ENCODE peak calls at places on chromosomes 2 and 18, in eight cellular contexts. V is activated T-helper 1 cell treated with Interleukin-2 at 50 U/mL for 16 hours; A is GM23248; G is NCI-H69; O is HuH-7.5; C is NCI-H2081; X is body of pancreas; W is activated CD4-positive, alpha-beta T cell treated with anti-CD3 and anti-CD28 coated beads, Interleukin-2, amount 10 ng/mL, durations not matched to agents 7 days and 5 days. L is an unnamed sample.

GRCh38 chr2:57842531-57842930 is 204.1 kb upstream of the VRK2 start:
- DNase-seq in V (no peak), W (no peak), A (peak; percentile 27), G (no peak), C (no peak), X (no peak), O (no peak), L (no peak)

GRCh38 chr18:195651-196050 is 37.3 kb downstream of the USP14 start:
- DNase-seq in X (no peak), A (no peak), O (no peak), W (no peak), G (no peak), C (no peak), V (no peak), L (no peak)

GRCh38 chr2:170369228-170369627 is 191.3 kb downstream of the MYO3B start:
- DNase-seq in W (no peak), O (no peak), C (no peak), G (no peak), A (no peak), X (no peak), V (no peak), L (no peak)

GRCh38 chr18:34978953-34979608 is 62.1 kb upstream of the MAPRE2 start:
- DNase-seq in A (peak; percentile 97), O (peak; percentile 32), G (peak; percentile 97), W (peak; percentile 41), C (peak; percentile 86), X (peak; percentile 82), V (peak; percentile 32), L (peak; percentile 95)

GRCh38 chr2:203804070-203804469 is 63.5 kb upstream of the CTLA4 start:
- DNase-seq in O (no peak), C (no peak), A (peak; percentile 99), G (no peak), W (peak; percentile 60), V (no peak), X (no peak), L (peak; percentile 95)

GRCh38 chr18:48882379-48882778 is 68.4 kb downstream of the SMAD7 start:
- DNase-seq in V (no peak), X (no peak), O (no peak), G (no peak), W (no peak), A (no peak), C (no peak), L (no peak)

GRCh38 chr2:71673402-71673795 is 220.0 kb downstream of the DYSF start:
- DNase-seq in A (no peak), C (no peak), G (no peak), W (no peak), X (no peak), O (no peak), V (no peak), L (no peak)

GRCh38 chr2:225002039-225002655 is 40.1 kb downstream of the DOCK10 start:
- DNase-seq in C (peak; percentile 67), W (peak; percentile 80), G (peak; percentile 67), V (peak; percentile 23), O (no peak), A (peak; percentile 84), X (peak; percentile 31), L (peak; percentile 91)

GRCh38 chr2:74513605-74514367 is 464 bp upstream of the TLX2 start:
- DNase-seq in W (peak; percentile 29), O (no peak), C (no peak), V (no peak), G (peak; percentile 17), X (no peak), A (peak; percentile 45), L (no peak)

GRCh38 chr2:6083131-6083530 is 390.9 kb downstream of the SOX11 start:
- DNase-seq in V (no peak), X (no peak), O (no peak), A (no peak), C (peak; percentile 19), W (no peak), G (peak; percentile 31), L (no peak)

GRCh38 chr2:70069049-70069448 is 18.2 kb upstream of the PCBP1 start:
- DNase-seq in X (no peak), C (no peak), O (no peak), W (peak; percentile 83), V (peak; percentile 37), A (peak; percentile 74), G (no peak), L (no peak)

GRCh38 chr2:9153589-9153988 is 53.0 kb upstream of the ASAP2 start:
- DNase-seq in C (no peak), W (no peak), A (peak; percentile 54), V (no peak), G (peak; percentile 32), X (no peak), O (no peak), L (peak; percentile 62)

GRCh38 chr2:11222845-11223244 is 67.6 kb downstream of the SLC66A3 start:
- DNase-seq in C (no peak), W (no peak), V (no peak), O (no peak), X (no peak), A (no peak), G (no peak), L (no peak)

GRCh38 chr18:50797147-50797546 is 22.7 kb downstream of the MRO start:
- DNase-seq in V (no peak), C (no peak), W (no peak), O (no peak), G (peak; percentile 69), A (no peak), X (peak; percentile 80), L (no peak)

GRCh38 chr18:24868331-24868730 is 407.9 kb downstream of the HRH4 start:
- DNase-seq in W (no peak), O (no peak), V (no peak), A (peak; percentile 8), X (no peak), C (no peak), G (no peak), L (no peak)

GRCh38 chr2:204114294-204114693 is 177.7 kb downstream of the ICOS start:
- DNase-seq in V (no peak), C (no peak), A (no peak), W (no peak), G (peak; percentile 4), O (peak; percentile 15), X (no peak), L (no peak)

GRCh38 chr2:236204953-236205352 is 36.8 kb upstream of the GBX2 start:
- DNase-seq in O (no peak), A (no peak), C (no peak), X (no peak), G (no peak), W (no peak), V (no peak), L (no peak)

GRCh38 chr2:227267406-227268115 is 57.5 kb upstream of the MFF start:
- DNase-seq in X (no peak), A (peak; percentile 53), V (no peak), G (no peak), O (no peak), W (no peak), C (no peak), L (peak; percentile 28)

GRCh38 chr2:239443102-239443620 is 42.3 kb upstream of the HDAC4 start:
- DNase-seq in V (no peak), G (no peak), C (no peak), X (no peak), O (no peak), A (no peak), W (no peak), L (no peak)

L was measured in adipocyte.